ENCODE peak calls at places on chromosome 9, in four cellular contexts. G is activated T-helper 1 cell treated with anti-CD3 and anti-CD28 coated beads, Interleukin-2, amount 50 U/mL, for 16 hours; W is MV-4-11; J is AG20443. V is an unnamed sample.

GRCh38 chr9:86734762-86735161 is 212.5 kb downstream of the GAS1 start:
- DNase-seq in G (no peak), W (no peak), J (peak), V (no peak)

GRCh38 chr9:134991808-134992754 is 74.4 kb upstream of the FCN1 start:
- DNase-seq in G (no peak), W (no peak), J (no peak), V (no peak)

GRCh38 chr9:96141666-96142065 is 160.3 kb downstream of the HSD17B3 start:
- DNase-seq in G (no peak), W (peak), J (peak), V (no peak)

GRCh38 chr9:95099321-95100070 is 218.0 kb downstream of the FANCC start:
- DNase-seq in G (no peak), W (no peak), J (no peak), V (no peak)

GRCh38 chr9:99264070-99264469 is 42.0 kb downstream of the SEC61B start:
- DNase-seq in G (no peak), W (peak), J (no peak), V (peak)

GRCh38 chr9:22452415-22453010 is 5.9 kb downstream of the DMRTA1 start:
- DNase-seq in G (peak), W (peak), J (peak), V (peak)

GRCh38 chr9:127684576-127684975 is 22.2 kb upstream of the CFAP157 start:
- DNase-seq in G (no peak), W (no peak), J (peak), V (no peak)

GRCh38 chr9:125444166-125444565 is 182.5 kb downstream of the GAPVD1 start:
- DNase-seq in G (no peak), W (no peak), J (no peak), V (no peak)

GRCh38 chr9:9820411-9820810 is 792.4 kb downstream of the PTPRD start:
- DNase-seq in G (no peak), W (no peak), J (no peak), V (peak)

GRCh38 chr9:88313364-88314220 is 74.7 kb upstream of the SPIN1 start:
- DNase-seq in G (peak), W (peak), J (no peak), V (no peak)

GRCh38 chr9:114139061-114139460 is 16.3 kb upstream of the COL27A1 start:
- DNase-seq in G (no peak), W (no peak), J (no peak), V (no peak)

GRCh38 chr9:7241694-7242093 is 483.9 kb downstream of the KDM4C start:
- DNase-seq in G (no peak), W (no peak), J (no peak), V (no peak)

GRCh38 chr9:116087246-116087645 is 66.3 kb upstream of the PAPPA start:
- DNase-seq in G (no peak), W (peak), J (peak), V (peak)

GRCh38 chr9:31807574-31808256 is 576.7 kb upstream of the ACO1 start:
- DNase-seq in G (no peak), W (no peak), J (no peak), V (peak)

GRCh38 chr9:120366646-120367019 is 213.3 kb downstream of the CDK5RAP2 start:
- DNase-seq in G (no peak), W (no peak), J (peak), V (peak)

GRCh38 chr9:35115680-35116538 is at the start of gene ATOSB:
- DNase-seq in G (peak), W (peak), J (peak), V (peak)

GRCh38 chr9:101727621-101728524 is 10.6 kb downstream of the GRIN3A start:
- DNase-seq in G (no peak), W (peak), J (peak), V (peak)

GRCh38 chr9:92669527-92669889 is 423 bp downstream of the IPPK start:
- DNase-seq in G (no peak), W (no peak), J (peak), V (no peak)

GRCh38 chr9:76018244-76018643 is 127.8 kb downstream of the PCSK5 start:
- DNase-seq in G (no peak), W (no peak), J (no peak), V (no peak)